ENCODE peak calls at places on chromosomes 2 and 18, in five cellular contexts. D is HepG2, U is GM12878, R is H1, M is K562. N is an unnamed sample.

GRCh38 chr2:133120310-133120709 is 448.0 kb downstream of the NCKAP5 start:
- DNase-seq in D (no peak), U (no peak), R (no peak), M (no peak), N (no peak)

GRCh38 chr2:182949572-182950189 is 83.2 kb upstream of the FRZB start:
- DNase-seq in D (no peak), U (no peak), R (no peak), M (peak; percentile 77), N (no peak)

GRCh38 chr2:1676913-1677832 is 67.1 kb downstream of the PXDN start:
- DNase-seq in D (no peak), U (no peak), R (no peak), M (no peak), N (no peak)

GRCh38 chr2:183164111-183165015 is 40.1 kb downstream of the NUP35 start:
- DNase-seq in D (no peak), U (no peak), R (no peak), M (no peak), N (no peak)

GRCh38 chr18:939958-940357 is 35.3 kb downstream of the ADCYAP1 start:
- DNase-seq in D (no peak), U (no peak), R (no peak), M (no peak), N (no peak)

GRCh38 chr18:427005-427404 is 73.5 kb downstream of the COLEC12 start:
- DNase-seq in D (no peak), U (no peak), R (no peak), M (no peak), N (no peak)

GRCh38 chr2:208000701-208001395 is 24.5 kb downstream of the PLEKHM3 start:
- DNase-seq in D (no peak), U (no peak), R (no peak), M (no peak), N (no peak)

GRCh38 chr2:33372940-33373553 is 103.4 kb upstream of the RASGRP3 start:
- DNase-seq in D (peak; percentile 45), U (peak; percentile 19), R (no peak), M (peak; percentile 63), N (no peak)

GRCh38 chr2:63699549-63699839 is 110.7 kb downstream of the MDH1 start:
- DNase-seq in D (no peak), U (no peak), R (no peak), M (no peak), N (no peak)

GRCh38 chr2:121030523-121030922 is 254.5 kb downstream of the TFCP2L1 start:
- DNase-seq in D (no peak), U (no peak), R (no peak), M (no peak), N (no peak)

GRCh38 chr2:164205347-164205746 is 415.9 kb downstream of the GRB14 start:
- DNase-seq in D (no peak), U (no peak), R (no peak), M (no peak), N (no peak)

GRCh38 chr2:23131066-23131575 is 253.9 kb upstream of the KLHL29 start:
- DNase-seq in D (no peak), U (no peak), R (no peak), M (no peak), N (no peak)

GRCh38 chr2:7118606-7119503 is 201.6 kb downstream of the RNF144A start:
- DNase-seq in D (no peak), U (no peak), R (no peak), M (peak; percentile 24), N (peak; percentile 28)

GRCh38 chr2:86078801-86079545 is 26.7 kb downstream of the POLR1A start:
- DNase-seq in D (no peak), U (no peak), R (no peak), M (peak; percentile 32), N (no peak)

GRCh38 chr18:3889803-3890202 is 439.8 kb downstream of the TGIF1 start:
- DNase-seq in D (peak; percentile 9), U (no peak), R (no peak), M (no peak), N (no peak)

GRCh38 chr2:207896525-207897295 is 127.0 kb upstream of the FZD5 start:
- DNase-seq in D (peak; percentile 46), U (no peak), R (peak; percentile 36), M (peak; percentile 3), N (no peak)

GRCh38 chr18:8406486-8407250 is 202.6 kb upstream of the RAB12 start:
- DNase-seq in D (no peak), U (no peak), R (no peak), M (no peak), N (no peak)

GRCh38 chr2:102103992-102104871 is 38.3 kb upstream of the IL1R1 start:
- DNase-seq in D (no peak), U (peak; percentile 67), R (no peak), M (peak; percentile 9), N (no peak)

GRCh38 chr2:75432761-75433361 is 127.9 kb downstream of the EVA1A start:
- DNase-seq in D (no peak), U (peak; percentile 96), R (no peak), M (no peak), N (peak; percentile 20)

GRCh38 chr2:117760916-117761315 is 53.6 kb upstream of the DDX18 start:
- DNase-seq in D (no peak), U (no peak), R (no peak), M (no peak), N (no peak)

GRCh38 chr2:111667542-111668273 is 216.3 kb downstream of the ANAPC1 start:
- DNase-seq in D (peak; percentile 64), U (no peak), R (no peak), M (peak; percentile 37), N (no peak)

GRCh38 chr2:176104338-176105077 is 2.6 kb upstream of the HOXD11 start:
- DNase-seq in D (no peak), U (no peak), R (no peak), M (peak; percentile 19), N (no peak)

GRCh38 chr2:185239491-185239890 is 499.1 kb upstream of the FSIP2 start:
- DNase-seq in D (no peak), U (no peak), R (no peak), M (no peak), N (no peak)

GRCh38 chr2:79702934-79703333 is 190.1 kb downstream of the CTNNA2 start:
- DNase-seq in D (no peak), U (no peak), R (no peak), M (no peak), N (no peak)
- TF ChIP-seq TAF1 in D (no peak), U (no peak), R (no peak), M (no peak), N (no peak)

DNA sequence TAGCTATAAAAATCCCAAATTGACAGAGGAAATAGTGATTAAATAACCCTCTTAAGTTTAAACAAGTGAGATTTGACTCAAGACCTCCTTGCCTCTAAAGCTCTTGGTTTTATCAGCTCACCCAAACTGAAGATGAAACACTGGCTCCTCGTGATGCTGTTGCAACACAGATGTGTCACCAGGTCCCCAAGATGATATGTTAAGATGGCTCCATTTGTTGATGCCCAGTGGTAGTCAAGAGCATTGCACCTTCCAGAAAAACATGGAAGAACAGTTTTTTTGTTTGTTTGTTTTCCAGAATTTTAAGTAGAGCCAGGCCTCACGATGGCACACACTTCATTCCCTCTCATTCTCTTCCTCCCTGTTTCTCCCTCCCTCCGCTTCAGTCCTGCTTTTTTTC is 399.8 kb downstream of the TXNL1 start:
- DNase-seq in D (no peak), U (no peak), R (no peak), M (peak; percentile 1), N (no peak)
- TF ChIP-seq POLR2A in D (no peak), U (no peak), R (no peak), M (no peak), N (no peak)

GRCh38 chr2:109555346-109555900 is 58.3 kb downstream of the SEPTIN10 start:
- DNase-seq in D (no peak), U (no peak), R (no peak), M (no peak), N (no peak)

GRCh38 chr2:109560265-109560664 is 53.5 kb downstream of the SEPTIN10 start:
- DNase-seq in D (no peak), U (no peak), R (no peak), M (no peak), N (no peak)

GRCh38 chr2:109554758-109555157 is 59.0 kb downstream of the SEPTIN10 start:
- DNase-seq in D (peak; percentile 50), U (no peak), R (no peak), M (no peak), N (no peak)

GRCh38 chr2:109557309-109557708 is 56.5 kb downstream of the SEPTIN10 start:
- DNase-seq in D (no peak), U (no peak), R (no peak), M (no peak), N (no peak)

GRCh38 chr2:109558076-109558882 is 55.5 kb downstream of the SEPTIN10 start:
- DNase-seq in D (peak; percentile 96), U (no peak), R (no peak), M (peak; percentile 4), N (no peak)
- TF ChIP-seq POLR2AphosphoS5 in D (no peak), U (no peak), R (no peak), M (no peak), N (no peak)

GRCh38 chr2:42726680-42727079 is 37.3 kb downstream of the OXER1 start:
- DNase-seq in D (no peak), U (no peak), R (no peak), M (no peak), N (no peak)

GRCh38 chr2:42721898-42722297 is 42.0 kb downstream of the OXER1 start:
- DNase-seq in D (no peak), U (no peak), R (no peak), M (no peak), N (no peak)

GRCh38 chr2:42723465-42723864 is 40.5 kb downstream of the OXER1 start:
- DNase-seq in D (no peak), U (no peak), R (no peak), M (no peak), N (no peak)

GRCh38 chr2:42725657-42726056 is 38.3 kb downstream of the OXER1 start:
- DNase-seq in D (no peak), U (no peak), R (no peak), M (no peak), N (no peak)

DNA sequence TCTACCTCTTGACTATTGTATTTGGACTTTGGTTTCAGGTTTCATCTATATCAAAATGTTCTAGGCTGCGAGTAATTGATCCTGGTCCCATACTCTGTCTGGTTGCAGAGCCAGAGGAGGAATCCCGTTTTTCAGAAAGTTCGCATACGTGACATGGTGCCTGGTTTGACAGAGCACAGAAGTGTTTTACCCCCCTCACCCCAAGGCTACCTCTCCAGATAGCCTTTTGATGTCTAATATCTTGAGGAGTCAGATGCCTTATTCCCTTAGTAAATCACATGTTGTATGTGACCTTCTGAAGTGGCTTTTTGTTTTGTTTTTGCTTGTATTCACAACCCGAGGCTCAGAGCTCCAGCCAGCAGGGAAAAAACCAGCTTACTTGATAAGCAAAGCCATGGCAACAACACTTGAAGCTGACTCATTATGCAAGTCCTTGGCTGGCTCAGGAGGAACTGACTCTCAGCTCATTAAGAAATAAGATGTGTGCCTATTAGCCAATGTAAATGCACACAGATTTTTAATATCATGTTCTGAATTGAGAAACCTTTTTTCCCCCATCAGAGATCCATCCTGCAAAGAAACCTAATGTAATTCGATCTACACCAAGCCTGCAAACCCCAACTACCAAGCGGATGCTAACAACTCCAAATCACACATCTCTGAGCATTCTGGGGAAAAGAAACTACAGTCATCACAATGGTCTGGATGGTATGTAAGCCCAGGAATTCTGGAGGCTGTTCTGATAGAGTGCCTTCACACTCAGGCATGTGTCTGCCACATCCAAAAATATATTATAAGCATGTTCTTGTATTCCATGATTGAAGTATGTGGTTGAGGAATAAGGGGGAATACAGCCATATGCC is 41.4 kb downstream of the OXER1 start:
- DNase-seq in D (no peak), U (peak; percentile 91), R (no peak), M (peak; percentile 45), N (peak; percentile 18)
- TF ChIP-seq TAF1 in D (no peak), U (no peak), R (no peak), M (no peak), N (no peak)

GRCh38 chr2:29627366-29627765 is 294.0 kb downstream of the ALK start:
- DNase-seq in D (no peak), U (no peak), R (peak; percentile 7), M (no peak), N (no peak)
- TF ChIP-seq POLR2A in D (no peak), U (no peak), R (no peak), M (no peak), N (no peak)